ENCODE peak calls at places on chromosomes 4 and X, in six cellular contexts. R is HFF-Myc, B is neural progenitor cell, V is WERI-Rb-1, P is adrenal gland, Y is thoracic aorta. N is an unnamed sample.

GRCh38 chrX:31508338-31508737 is 436.5 kb upstream of the FTHL17 start:
- DNase-seq in V (no peak), B (no peak), P (no peak), R (no peak), Y (no peak), N (no peak)

GRCh38 chr4:74331944-74332343 is 23.7 kb downstream of the EPGN start:
- DNase-seq in B (no peak), V (no peak), Y (no peak), P (no peak), R (no peak), N (no peak)

GRCh38 chr4:38765391-38765790 is 17.4 kb downstream of the TLR10 start:
- DNase-seq in B (no peak), R (no peak), V (no peak), P (no peak), Y (no peak), N (no peak)

GRCh38 chr4:26854701-26855100 is 5.9 kb upstream of the STIM2 start:
- DNase-seq in P (no peak), V (no peak), R (no peak), B (peak; percentile 17), Y (no peak), N (no peak)

GRCh38 chrX:152641996-152642395 is 4.3 kb downstream of the GABRQ start:
- DNase-seq in P (no peak), B (peak; percentile 63), V (peak; percentile 58), Y (no peak), R (no peak), N (no peak)

GRCh38 chr4:158814636-158815035 is 45.8 kb downstream of the FNIP2 start:
- DNase-seq in P (no peak), Y (no peak), R (no peak), B (no peak), V (no peak), N (no peak)

GRCh38 chr4:76950846-76951321 is 1.3 kb downstream of the SEPTIN11 start:
- DNase-seq in B (peak; percentile 72), R (no peak), V (peak; percentile 22), P (no peak), Y (no peak), N (no peak)

GRCh38 chr4:17619416-17620105 is 5.1 kb downstream of the MED28 start:
- DNase-seq in V (no peak), R (no peak), B (no peak), P (no peak), Y (no peak), N (no peak)

GRCh38 chr4:165398570-165398969 is 19.8 kb downstream of the CPE start:
- DNase-seq in R (peak; percentile 56), P (no peak), V (peak; percentile 89), Y (no peak), B (peak; percentile 35), N (no peak)

GRCh38 chr4:21202959-21203358 is 502.7 kb downstream of the PACRGL start:
- DNase-seq in P (no peak), B (no peak), V (no peak), R (no peak), Y (no peak), N (no peak)

GRCh38 chr4:15976456-15977096 is 13.6 kb upstream of the FGFBP2 start:
- DNase-seq in V (peak; percentile 86), P (no peak), R (no peak), B (peak; percentile 18), Y (no peak), N (no peak)

GRCh38 chr4:183906736-183907651 is 1.9 kb downstream of the STOX2 start:
- DNase-seq in R (no peak), P (no peak), V (peak; percentile 40), Y (no peak), B (peak; percentile 72), N (peak; percentile 80)

GRCh38 chr4:122728781-122729330 is 3.6 kb upstream of the BBS12 start:
- DNase-seq in R (no peak), P (no peak), B (no peak), Y (no peak), V (no peak), N (no peak)

GRCh38 chr4:39786838-39787237 is 88.9 kb downstream of the UBE2K start:
- DNase-seq in Y (no peak), B (no peak), P (no peak), R (no peak), V (peak; percentile 4), N (no peak)

GRCh38 chr4:159764343-159764952 is 661.6 kb downstream of the RAPGEF2 start:
- DNase-seq in P (peak; percentile 27), B (peak; percentile 67), R (peak; percentile 10), Y (no peak), V (peak; percentile 51), N (no peak)

GRCh38 chrX:18997916-18998315 is 14.0 kb upstream of the PHKA2 start:
- DNase-seq in R (no peak), V (no peak), P (no peak), Y (no peak), B (peak; percentile 40), N (no peak)

GRCh38 chr4:155582971-155583437 is 83.6 kb upstream of the GUCY1A1 start:
- DNase-seq in P (no peak), B (no peak), Y (no peak), V (no peak), R (peak; percentile 20), N (no peak)

GRCh38 chrX:25014366-25014838 is 1.4 kb downstream of the ARX start:
- DNase-seq in B (peak; percentile 34), P (no peak), Y (no peak), R (no peak), V (no peak), N (peak; percentile 40)

GRCh38 chrX:25016361-25016671 is 551 bp upstream of the ARX start:
- DNase-seq in Y (no peak), P (no peak), B (peak; percentile 56), R (no peak), V (no peak), N (peak; percentile 34)

GRCh38 chrX:25013593-25014365 is 2.0 kb downstream of the ARX start:
- DNase-seq in V (no peak), R (no peak), Y (no peak), P (no peak), B (peak; percentile 62), N (no peak)

GRCh38 chrX:25016938-25017598 is 1.3 kb upstream of the ARX start:
- DNase-seq in B (peak; percentile 36), R (no peak), V (no peak), Y (no peak), P (no peak), N (no peak)

GRCh38 chrX:25015486-25016360 is at the start of gene ARX:
- DNase-seq in R (no peak), B (peak; percentile 97), Y (no peak), V (peak; percentile 71), P (peak; percentile 44), N (peak; percentile 38)
- H3K4me3 ChIP-seq in R (no peak within 1 kb of the TSS), B (peak within 1 kb of the TSS; percentile 52), Y (peak within 1 kb of the TSS; percentile 23), V (peak within 1 kb of the TSS; percentile 15), P (no peak within 1 kb of the TSS), N (no peak within 1 kb of the TSS)

GRCh38 chrX:46610070-46610658 is 36.6 kb downstream of the CHST7 start:
- DNase-seq in R (no peak), B (no peak), P (no peak), V (no peak), Y (no peak), N (no peak)

GRCh38 chrX:46607916-46608315 is 34.4 kb downstream of the CHST7 start:
- DNase-seq in R (no peak), Y (no peak), B (no peak), V (no peak), P (no peak), N (no peak)

DNA sequence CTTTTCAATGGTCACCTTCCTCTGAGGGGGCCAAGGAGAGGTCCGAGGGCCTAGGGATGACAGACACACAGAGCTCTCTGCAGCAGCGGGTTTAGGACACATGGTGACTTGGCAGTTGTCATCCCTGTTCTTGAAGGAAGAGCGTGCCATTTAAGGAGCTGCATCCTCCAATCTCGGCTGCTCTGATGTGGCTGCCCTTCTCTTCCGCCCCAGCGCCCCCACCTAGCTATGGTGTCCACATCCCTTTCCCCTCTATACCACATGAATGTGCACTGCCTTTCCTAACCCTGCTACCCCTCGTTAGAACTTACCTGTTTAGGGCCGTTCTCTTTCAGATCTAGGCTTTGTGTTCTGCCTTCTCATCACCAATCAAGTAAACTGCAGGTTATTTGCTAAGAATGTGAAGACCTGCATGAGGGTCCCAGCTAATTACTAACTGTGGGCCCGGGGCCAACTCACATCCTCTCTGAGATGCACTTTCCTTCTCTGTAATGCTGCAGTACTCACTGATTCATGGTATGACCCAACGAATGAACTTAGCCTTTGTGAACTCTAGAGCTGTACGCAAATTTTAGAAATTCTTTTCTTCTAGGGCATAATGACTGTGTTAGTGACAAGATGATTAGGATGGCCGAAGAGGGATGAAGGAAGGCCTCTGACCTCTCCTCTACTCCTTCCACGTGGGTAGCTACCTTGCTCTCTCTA is 38.2 kb downstream of the CHST7 start:
- DNase-seq in Y (no peak), R (no peak), V (no peak), P (no peak), B (no peak), N (no peak)
- TF ChIP-seq CTCF in Y (no peak), R (no peak), V (no peak), P (no peak), B (no peak), N (no peak)

DNA sequence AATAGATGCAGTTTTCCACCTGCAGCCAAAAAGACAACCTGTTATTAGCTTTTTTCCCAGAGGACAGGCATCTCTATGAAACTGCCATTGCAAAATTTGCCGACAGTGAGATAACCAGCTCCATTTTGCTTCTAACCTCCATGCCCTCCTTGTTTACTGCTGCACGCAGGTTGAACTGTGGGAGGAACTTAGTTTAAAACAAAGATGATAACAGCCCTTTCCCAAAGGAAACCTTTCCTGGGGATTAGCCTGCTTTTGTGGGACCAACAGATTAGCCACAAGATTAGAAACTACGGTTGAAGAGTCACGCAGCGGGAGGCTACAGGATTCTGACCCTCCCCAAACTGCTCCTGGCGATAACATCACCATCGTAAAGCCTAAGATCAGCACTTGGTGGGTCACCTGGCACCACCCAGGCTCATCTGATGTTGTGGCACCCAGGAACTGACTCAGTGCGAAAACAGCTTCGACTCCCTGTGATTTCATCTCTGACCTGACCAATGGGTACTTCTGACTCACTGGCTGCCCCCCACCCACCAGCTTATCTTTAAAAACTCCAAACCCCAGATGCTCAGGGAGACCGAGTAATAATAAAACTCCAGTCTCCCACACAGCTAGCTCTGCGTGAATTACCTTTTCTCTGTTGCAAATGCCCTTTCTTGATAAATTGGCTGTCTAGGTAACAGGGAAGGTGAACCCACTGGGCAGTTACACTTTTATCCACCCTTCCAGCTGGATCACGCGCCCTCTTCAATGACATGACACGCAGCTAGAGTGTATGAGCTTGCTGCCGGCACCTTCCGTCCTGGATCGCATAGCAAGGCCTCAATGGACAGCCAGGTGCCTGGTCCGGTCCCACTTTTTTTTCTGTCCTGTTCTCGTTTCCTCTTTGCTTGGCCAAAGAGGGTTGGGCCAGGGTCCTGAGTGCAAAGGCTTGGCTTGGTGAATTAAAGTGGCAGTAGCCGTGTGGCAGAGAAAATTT is 27.2 kb downstream of the NOP14 start:
- DNase-seq in V (peak; percentile 81), P (no peak), R (no peak), B (peak; percentile 75), Y (peak; percentile 2), N (peak; percentile 24)
- H3K4me3 ChIP-seq in V (peak overlapping the region; percentile 86), P (no peak overlapping the region), R (peak overlapping the region; percentile 73), B (peak overlapping the region; percentile 92), Y (peak overlapping the region; percentile 96), N (peak overlapping the region; percentile 95)

GRCh38 chr4:107760281-107760947 is 40.4 kb upstream of the PAPSS1 start:
- DNase-seq in Y (no peak), B (peak; percentile 23), V (no peak), P (no peak), R (no peak), N (no peak)

GRCh38 chr4:107757293-107757692 is 37.3 kb upstream of the PAPSS1 start:
- DNase-seq in P (no peak), V (no peak), Y (no peak), B (no peak), R (no peak), N (no peak)

GRCh38 chr4:107755841-107756356 is 35.9 kb upstream of the PAPSS1 start:
- DNase-seq in B (no peak), Y (no peak), P (no peak), R (no peak), V (no peak), N (no peak)

GRCh38 chr4:107757860-107758476 is 37.9 kb upstream of the PAPSS1 start:
- DNase-seq in R (no peak), B (peak; percentile 17), Y (no peak), V (no peak), P (no peak), N (no peak)
- TF ChIP-seq CTCF in R (no peak), B (peak; percentile 69), Y (peak; percentile 56), V (no peak), P (peak; percentile 68), N (peak; percentile 65)